ENCODE peak calls at places on chromosomes 6 and 20, in seven cellular contexts. One of them, this sample, is unnamed.

GRCh38 chr6:168239374-168239773 is 80.2 kb downstream of the DACT2 start:
- DNase-seq in PC-3: no peak
- DNase-seq in tibial artery: no peak
- DNase-seq in CD4-positive, alpha-beta memory T cell: no peak
- DNase-seq in BJ: no peak
- DNase-seq in Caco-2: no peak
- DNase-seq in aorta: no peak
- DNase-seq in this sample: peak; percentile 82

GRCh38 chr20:32387262-32387661 is 29.1 kb downstream of the ASXL1 start:
- DNase-seq in PC-3: no peak
- DNase-seq in tibial artery: no peak
- DNase-seq in aorta: no peak
- DNase-seq in CD4-positive, alpha-beta memory T cell: peak; percentile 81
- DNase-seq in Caco-2: no peak
- DNase-seq in BJ: no peak
- DNase-seq in this sample: no peak

GRCh38 chr20:34058831-34059230 is 53.2 kb downstream of the EIF2S2 start:
- DNase-seq in Caco-2: no peak
- DNase-seq in tibial artery: no peak
- DNase-seq in BJ: no peak
- DNase-seq in CD4-positive, alpha-beta memory T cell: peak; percentile 58
- DNase-seq in PC-3: no peak
- DNase-seq in aorta: no peak
- DNase-seq in this sample: no peak

GRCh38 chr6:79249136-79249535 is 14.7 kb upstream of the HMGN3 start:
- DNase-seq in tibial artery: no peak
- DNase-seq in BJ: no peak
- DNase-seq in PC-3: no peak
- DNase-seq in CD4-positive, alpha-beta memory T cell: no peak
- DNase-seq in aorta: no peak
- DNase-seq in Caco-2: no peak
- DNase-seq in this sample: no peak

GRCh38 chr6:3882865-3883264 is 33.7 kb downstream of the FAM50B start:
- DNase-seq in PC-3: no peak
- DNase-seq in aorta: no peak
- DNase-seq in BJ: peak; percentile 74
- DNase-seq in tibial artery: no peak
- DNase-seq in CD4-positive, alpha-beta memory T cell: no peak
- DNase-seq in Caco-2: no peak
- DNase-seq in this sample: no peak

GRCh38 chr6:111427341-111428116 is 55.5 kb downstream of the REV3L start:
- DNase-seq in Caco-2: no peak
- DNase-seq in CD4-positive, alpha-beta memory T cell: peak; percentile 21
- DNase-seq in aorta: no peak
- DNase-seq in BJ: peak; percentile 55
- DNase-seq in PC-3: peak; percentile 91
- DNase-seq in tibial artery: no peak
- DNase-seq in this sample: peak; percentile 51

GRCh38 chr6:80094017-80094416 is 12.5 kb upstream of the BCKDHB start:
- DNase-seq in aorta: no peak
- DNase-seq in PC-3: peak; percentile 49
- DNase-seq in tibial artery: no peak
- DNase-seq in Caco-2: peak; percentile 19
- DNase-seq in BJ: no peak
- DNase-seq in CD4-positive, alpha-beta memory T cell: peak; percentile 41
- DNase-seq in this sample: no peak

GRCh38 chr6:169954977-169955376 is 203.6 kb downstream of the ERMARD start:
- DNase-seq in tibial artery: no peak
- DNase-seq in Caco-2: no peak
- DNase-seq in PC-3: no peak
- DNase-seq in BJ: no peak
- DNase-seq in CD4-positive, alpha-beta memory T cell: no peak
- DNase-seq in aorta: no peak
- DNase-seq in this sample: no peak

GRCh38 chr6:223763-224162 is 68.5 kb upstream of the DUSP22 start:
- DNase-seq in Caco-2: no peak
- DNase-seq in CD4-positive, alpha-beta memory T cell: no peak
- DNase-seq in PC-3: peak; percentile 73
- DNase-seq in aorta: no peak
- DNase-seq in BJ: no peak
- DNase-seq in tibial artery: no peak
- DNase-seq in this sample: peak; percentile 55

GRCh38 chr6:147321260-147321659 is 117.0 kb downstream of the STXBP5 start:
- DNase-seq in Caco-2: no peak
- DNase-seq in BJ: no peak
- DNase-seq in CD4-positive, alpha-beta memory T cell: no peak
- DNase-seq in tibial artery: no peak
- DNase-seq in PC-3: no peak
- DNase-seq in aorta: no peak
- DNase-seq in this sample: no peak

GRCh38 chr6:6884193-6884627 is 223.6 kb upstream of the RREB1 start:
- DNase-seq in PC-3: no peak
- DNase-seq in CD4-positive, alpha-beta memory T cell: no peak
- DNase-seq in BJ: no peak
- DNase-seq in Caco-2: no peak
- DNase-seq in aorta: no peak
- DNase-seq in tibial artery: no peak
- DNase-seq in this sample: no peak

GRCh38 chr6:101393291-101394251 is at the start of gene GRIK2:
- DNase-seq in Caco-2: no peak
- DNase-seq in tibial artery: no peak
- DNase-seq in aorta: peak; percentile 75
- DNase-seq in CD4-positive, alpha-beta memory T cell: no peak
- DNase-seq in BJ: no peak
- DNase-seq in PC-3: peak; percentile 45
- DNase-seq in this sample: peak; percentile 37

GRCh38 chr6:101395345-101395744 is 1.8 kb downstream of the GRIK2 start:
- DNase-seq in CD4-positive, alpha-beta memory T cell: no peak
- DNase-seq in Caco-2: no peak
- DNase-seq in BJ: no peak
- DNase-seq in tibial artery: no peak
- DNase-seq in aorta: no peak
- DNase-seq in PC-3: peak; percentile 15
- DNase-seq in this sample: no peak

GRCh38 chr6:101391772-101392560 is 1.5 kb upstream of the GRIK2 start:
- DNase-seq in aorta: no peak
- DNase-seq in CD4-positive, alpha-beta memory T cell: no peak
- DNase-seq in Caco-2: no peak
- DNase-seq in tibial artery: no peak
- DNase-seq in PC-3: peak; percentile 56
- DNase-seq in BJ: no peak
- DNase-seq in this sample: peak; percentile 17

GRCh38 chr6:101396552-101397173 is 3.2 kb downstream of the GRIK2 start:
- DNase-seq in BJ: no peak
- DNase-seq in PC-3: peak; percentile 77
- DNase-seq in tibial artery: peak; percentile 67
- DNase-seq in CD4-positive, alpha-beta memory T cell: peak; percentile 4
- DNase-seq in Caco-2: peak; percentile 74
- DNase-seq in aorta: peak; percentile 83
- DNase-seq in this sample: peak; percentile 43

DNA sequence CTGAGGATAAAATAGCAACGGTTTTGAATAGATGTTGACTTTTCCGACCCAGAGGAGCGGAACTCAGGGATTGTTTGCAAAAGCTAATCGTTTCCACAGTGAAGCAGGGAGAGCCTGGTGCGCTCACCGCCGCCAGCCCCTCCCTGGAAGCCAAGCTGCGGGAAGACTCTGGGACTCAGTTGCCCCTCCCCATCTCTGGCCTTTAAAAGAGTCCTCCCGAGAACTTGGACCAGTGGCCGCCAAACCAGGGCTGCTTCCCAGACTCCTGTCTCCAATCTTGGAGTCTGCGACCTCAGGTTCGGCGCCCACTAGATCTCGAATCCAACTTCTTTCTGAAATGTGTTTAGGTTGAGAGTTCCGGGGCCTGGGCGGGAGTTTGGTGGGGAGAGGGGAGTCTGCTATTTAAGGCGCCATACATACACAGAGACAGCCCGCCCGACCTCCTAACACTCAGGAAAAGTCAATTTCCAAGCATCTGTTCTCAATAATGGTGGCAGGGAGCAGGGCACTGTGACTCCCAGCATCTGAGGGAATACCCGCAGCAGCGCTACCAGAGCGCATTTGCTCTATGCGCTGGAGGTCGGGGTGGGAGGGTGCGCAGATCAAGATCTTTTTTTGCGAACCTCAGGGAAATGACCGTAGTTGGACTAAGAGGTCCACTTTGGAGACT is 812 bp upstream of the GRIK2 start:
- DNase-seq in BJ: no peak
- DNase-seq in Caco-2: no peak
- DNase-seq in aorta: no peak
- DNase-seq in PC-3: peak; percentile 7
- DNase-seq in CD4-positive, alpha-beta memory T cell: no peak
- DNase-seq in tibial artery: no peak
- DNase-seq in this sample: no peak
- H3K27me3 ChIP-seq in BJ: no peaks in the 10 kb centered on the region
- H3K27me3 ChIP-seq in Caco-2: no peaks in the 10 kb centered on the region
- H3K27me3 ChIP-seq in aorta: no peaks in the 10 kb centered on the region
- H3K27me3 ChIP-seq in PC-3: peaks cover 14% of the 10 kb centered on the region
- H3K27me3 ChIP-seq in CD4-positive, alpha-beta memory T cell: peaks cover 8% of the 10 kb centered on the region
- H3K27me3 ChIP-seq in tibial artery: no peaks in the 10 kb centered on the region
- H3K27me3 ChIP-seq in this sample: peaks cover 21% of the 10 kb centered on the region

GRCh38 chr6:23533311-23533710 is 592.7 kb upstream of the NRSN1 start:
- DNase-seq in PC-3: peak; percentile 20
- DNase-seq in Caco-2: no peak
- DNase-seq in tibial artery: no peak
- DNase-seq in CD4-positive, alpha-beta memory T cell: no peak
- DNase-seq in aorta: no peak
- DNase-seq in BJ: no peak
- DNase-seq in this sample: no peak

GRCh38 chr6:23532227-23532626 is 593.8 kb upstream of the NRSN1 start:
- DNase-seq in aorta: no peak
- DNase-seq in CD4-positive, alpha-beta memory T cell: no peak
- DNase-seq in BJ: no peak
- DNase-seq in Caco-2: no peak
- DNase-seq in PC-3: peak; percentile 15
- DNase-seq in tibial artery: no peak
- DNase-seq in this sample: no peak

GRCh38 chr6:23537828-23538227 is 588.2 kb upstream of the NRSN1 start:
- DNase-seq in Caco-2: no peak
- DNase-seq in aorta: no peak
- DNase-seq in PC-3: peak; percentile 49
- DNase-seq in CD4-positive, alpha-beta memory T cell: no peak
- DNase-seq in BJ: no peak
- DNase-seq in tibial artery: no peak
- DNase-seq in this sample: no peak

GRCh38 chr6:23533954-23534725 is 591.9 kb upstream of the NRSN1 start:
- DNase-seq in Caco-2: no peak
- DNase-seq in aorta: no peak
- DNase-seq in PC-3: peak; percentile 35
- DNase-seq in BJ: no peak
- DNase-seq in CD4-positive, alpha-beta memory T cell: no peak
- DNase-seq in tibial artery: no peak
- DNase-seq in this sample: no peak

GRCh38 chr6:23535071-23535470 is 590.9 kb upstream of the NRSN1 start:
- DNase-seq in PC-3: no peak
- DNase-seq in tibial artery: no peak
- DNase-seq in BJ: no peak
- DNase-seq in aorta: no peak
- DNase-seq in Caco-2: no peak
- DNase-seq in CD4-positive, alpha-beta memory T cell: no peak
- DNase-seq in this sample: no peak
- H3K27me3 ChIP-seq in PC-3: no peaks in the 10 kb centered on the region
- H3K27me3 ChIP-seq in tibial artery: no peaks in the 10 kb centered on the region
- H3K27me3 ChIP-seq in BJ: no peaks in the 10 kb centered on the region
- H3K27me3 ChIP-seq in aorta: no peaks in the 10 kb centered on the region
- H3K27me3 ChIP-seq in Caco-2: no peaks in the 10 kb centered on the region
- H3K27me3 ChIP-seq in CD4-positive, alpha-beta memory T cell: no peaks in the 10 kb centered on the region
- H3K27me3 ChIP-seq in this sample: no peaks in the 10 kb centered on the region

GRCh38 chr6:159035891-159036290 is 8.9 kb downstream of the TAGAP start:
- DNase-seq in Caco-2: no peak
- DNase-seq in tibial artery: no peak
- DNase-seq in PC-3: no peak
- DNase-seq in BJ: no peak
- DNase-seq in CD4-positive, alpha-beta memory T cell: no peak
- DNase-seq in aorta: no peak
- DNase-seq in this sample: no peak

GRCh38 chr6:159037746-159038290 is 7.0 kb downstream of the TAGAP start:
- DNase-seq in CD4-positive, alpha-beta memory T cell: no peak
- DNase-seq in PC-3: peak; percentile 3
- DNase-seq in Caco-2: no peak
- DNase-seq in aorta: no peak
- DNase-seq in tibial artery: no peak
- DNase-seq in BJ: no peak
- DNase-seq in this sample: no peak

GRCh38 chr6:159039885-159040258 is 4.9 kb downstream of the TAGAP start:
- DNase-seq in tibial artery: no peak
- DNase-seq in PC-3: no peak
- DNase-seq in BJ: no peak
- DNase-seq in Caco-2: no peak
- DNase-seq in aorta: no peak
- DNase-seq in CD4-positive, alpha-beta memory T cell: no peak
- DNase-seq in this sample: no peak

GRCh38 chr6:159038914-159039884 is 5.6 kb downstream of the TAGAP start:
- DNase-seq in PC-3: peak; percentile 67
- DNase-seq in CD4-positive, alpha-beta memory T cell: peak; percentile 46
- DNase-seq in Caco-2: no peak
- DNase-seq in tibial artery: no peak
- DNase-seq in BJ: peak; percentile 51
- DNase-seq in aorta: no peak
- DNase-seq in this sample: peak; percentile 7

DNA sequence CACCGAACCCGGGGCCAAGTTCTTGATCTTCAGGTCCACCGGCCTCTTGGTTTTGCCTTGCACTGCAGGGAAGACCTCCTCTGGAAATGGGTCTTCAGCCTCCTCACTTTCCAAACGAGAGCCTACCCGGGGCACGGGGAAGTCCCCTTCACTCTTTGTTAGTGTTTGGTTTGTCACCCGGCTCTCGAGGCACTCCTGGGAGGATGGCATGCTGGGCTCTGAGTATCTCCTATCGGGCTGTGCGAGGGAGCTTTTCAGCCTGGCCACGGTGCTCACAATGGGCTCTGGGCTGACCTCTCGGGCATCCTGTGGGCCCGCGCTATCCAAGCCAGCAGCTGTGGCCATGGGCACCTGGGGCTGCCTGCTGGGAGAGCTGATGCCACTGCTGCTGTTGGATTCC is 8.1 kb downstream of the TAGAP start:
- DNase-seq in BJ: no peak
- DNase-seq in aorta: no peak
- DNase-seq in PC-3: no peak
- DNase-seq in tibial artery: no peak
- DNase-seq in Caco-2: no peak
- DNase-seq in CD4-positive, alpha-beta memory T cell: no peak
- DNase-seq in this sample: no peak
- H3K27me3 ChIP-seq in BJ: peaks cover 4% of the 10 kb centered on the region
- H3K27me3 ChIP-seq in aorta: no peaks in the 10 kb centered on the region
- H3K27me3 ChIP-seq in PC-3: no peaks in the 10 kb centered on the region
- H3K27me3 ChIP-seq in tibial artery: no peaks in the 10 kb centered on the region
- H3K27me3 ChIP-seq in Caco-2: no peaks in the 10 kb centered on the region
- H3K27me3 ChIP-seq in CD4-positive, alpha-beta memory T cell: no peaks in the 10 kb centered on the region
- H3K27me3 ChIP-seq in this sample: peaks cover 2% of the 10 kb centered on the region

DNA sequence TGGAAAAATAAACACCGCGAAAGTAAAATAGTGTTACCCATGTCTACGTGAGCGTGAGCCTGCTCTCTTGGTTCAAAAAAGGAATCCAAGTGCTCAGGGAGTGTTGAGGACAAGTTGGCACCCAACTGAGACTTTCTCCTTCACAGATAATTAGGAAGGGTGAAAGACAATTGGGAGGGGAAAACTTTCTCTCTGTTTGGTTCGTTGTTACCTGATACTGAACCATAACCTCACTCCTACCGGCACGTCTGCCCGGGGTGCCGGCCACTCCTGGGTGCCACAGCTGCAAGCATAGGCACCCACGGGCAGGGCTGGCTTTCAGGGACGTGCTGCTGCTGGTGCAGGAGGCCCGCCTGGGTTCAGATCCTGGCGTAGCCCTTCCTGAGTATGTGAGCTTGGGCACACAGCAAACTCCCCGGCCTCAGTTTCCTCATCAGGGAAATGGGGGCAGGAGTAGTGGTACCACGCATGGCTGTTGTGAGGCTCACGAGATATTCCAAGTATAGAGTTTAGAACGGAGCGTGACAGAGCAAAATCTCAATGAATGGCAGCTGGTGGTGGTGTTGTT is 38.2 kb upstream of the PMEPA1 start:
- DNase-seq in Caco-2: no peak
- DNase-seq in tibial artery: peak; percentile 81
- DNase-seq in CD4-positive, alpha-beta memory T cell: no peak
- DNase-seq in aorta: no peak
- DNase-seq in PC-3: no peak
- DNase-seq in BJ: no peak
- DNase-seq in this sample: no peak
- H3K27me3 ChIP-seq in Caco-2: no peaks in the 10 kb centered on the region
- H3K27me3 ChIP-seq in tibial artery: no peaks in the 10 kb centered on the region
- H3K27me3 ChIP-seq in CD4-positive, alpha-beta memory T cell: no peaks in the 10 kb centered on the region
- H3K27me3 ChIP-seq in aorta: no peaks in the 10 kb centered on the region
- H3K27me3 ChIP-seq in PC-3: no peaks in the 10 kb centered on the region
- H3K27me3 ChIP-seq in BJ: peaks cover 12% of the 10 kb centered on the region
- H3K27me3 ChIP-seq in this sample: no peaks in the 10 kb centered on the region